ENCODE peak calls at places on chromosome X, in seven cellular contexts. One of them, this sample, is unnamed.

GRCh38 chrX:102745513-102746133 is 25.1 kb downstream of the GPRASP3 start:
- DNase-seq in WERI-Rb-1: no peak
- DNase-seq in GM23338: peak
- DNase-seq in BJ: no peak
- DNase-seq in RWPE1: no peak
- DNase-seq in retinal pigment epithelial cell: no peak
- DNase-seq in OCI-LY7: no peak
- DNase-seq in this sample: peak

GRCh38 chrX:40173662-40174593 is 76.2 kb upstream of the BCOR start:
- DNase-seq in WERI-Rb-1: peak
- DNase-seq in GM23338: peak
- DNase-seq in BJ: no peak
- DNase-seq in RWPE1: no peak
- DNase-seq in retinal pigment epithelial cell: no peak
- DNase-seq in OCI-LY7: peak
- DNase-seq in this sample: no peak

GRCh38 chrX:137401092-137401491 is 164.8 kb upstream of the ZIC3 start:
- DNase-seq in WERI-Rb-1: no peak
- DNase-seq in GM23338: no peak
- DNase-seq in BJ: no peak
- DNase-seq in RWPE1: no peak
- DNase-seq in retinal pigment epithelial cell: no peak
- DNase-seq in OCI-LY7: no peak
- DNase-seq in this sample: no peak

GRCh38 chrX:48626401-48627298 is 29.4 kb downstream of the WDR13 start:
- DNase-seq in WERI-Rb-1: no peak
- DNase-seq in GM23338: no peak
- DNase-seq in BJ: no peak
- DNase-seq in RWPE1: no peak
- DNase-seq in retinal pigment epithelial cell: no peak
- DNase-seq in OCI-LY7: no peak
- DNase-seq in this sample: no peak

GRCh38 chrX:36431819-36432218 is 512.3 kb downstream of the CFAP47 start:
- DNase-seq in WERI-Rb-1: no peak
- DNase-seq in GM23338: no peak
- DNase-seq in BJ: no peak
- DNase-seq in RWPE1: peak
- DNase-seq in retinal pigment epithelial cell: no peak
- DNase-seq in OCI-LY7: no peak
- DNase-seq in this sample: no peak

GRCh38 chrX:21438792-21439191 is 64.6 kb downstream of the CNKSR2 start:
- DNase-seq in WERI-Rb-1: no peak
- DNase-seq in GM23338: no peak
- DNase-seq in BJ: no peak
- DNase-seq in RWPE1: no peak
- DNase-seq in retinal pigment epithelial cell: no peak
- DNase-seq in OCI-LY7: peak
- DNase-seq in this sample: no peak

GRCh38 chrX:2708016-2708415 is 16.9 kb downstream of the CD99 start:
- DNase-seq in WERI-Rb-1: no peak
- DNase-seq in GM23338: no peak
- DNase-seq in BJ: no peak
- DNase-seq in RWPE1: no peak
- DNase-seq in retinal pigment epithelial cell: no peak
- DNase-seq in OCI-LY7: peak
- DNase-seq in this sample: no peak

GRCh38 chrX:76555816-76556215 is 128.3 kb downstream of the MAGEE1 start:
- DNase-seq in WERI-Rb-1: peak
- DNase-seq in GM23338: peak
- DNase-seq in BJ: no peak
- DNase-seq in RWPE1: no peak
- DNase-seq in retinal pigment epithelial cell: peak
- DNase-seq in OCI-LY7: peak
- DNase-seq in this sample: peak

GRCh38 chrX:22577181-22577580 is 304.5 kb downstream of the CBLL2 start:
- DNase-seq in WERI-Rb-1: no peak
- DNase-seq in GM23338: no peak
- DNase-seq in BJ: no peak
- DNase-seq in RWPE1: peak
- DNase-seq in retinal pigment epithelial cell: peak
- DNase-seq in OCI-LY7: no peak
- DNase-seq in this sample: no peak

GRCh38 chrX:24982306-24982965 is 33.3 kb downstream of the ARX start:
- DNase-seq in WERI-Rb-1: no peak
- DNase-seq in GM23338: no peak
- DNase-seq in BJ: no peak
- DNase-seq in RWPE1: no peak
- DNase-seq in retinal pigment epithelial cell: no peak
- DNase-seq in OCI-LY7: no peak
- DNase-seq in this sample: no peak

GRCh38 chrX:100407784-100408642 is 2.1 kb downstream of the PCDH19 start:
- DNase-seq in WERI-Rb-1: no peak
- DNase-seq in GM23338: peak
- DNase-seq in BJ: no peak
- DNase-seq in RWPE1: no peak
- DNase-seq in retinal pigment epithelial cell: no peak
- DNase-seq in OCI-LY7: no peak
- DNase-seq in this sample: no peak

GRCh38 chrX:85052636-85053343 is 49.1 kb downstream of the APOOL start:
- DNase-seq in WERI-Rb-1: no peak
- DNase-seq in GM23338: no peak
- DNase-seq in BJ: peak
- DNase-seq in RWPE1: peak
- DNase-seq in retinal pigment epithelial cell: peak
- DNase-seq in OCI-LY7: peak
- DNase-seq in this sample: no peak

GRCh38 chrX:109624022-109624421 is 950 bp downstream of the KCNE5 start:
- DNase-seq in WERI-Rb-1: no peak
- DNase-seq in GM23338: peak
- DNase-seq in BJ: no peak
- DNase-seq in RWPE1: no peak
- DNase-seq in retinal pigment epithelial cell: no peak
- DNase-seq in OCI-LY7: no peak
- DNase-seq in this sample: no peak

GRCh38 chrX:55488559-55489314 is 911 bp downstream of the USP51 start:
- DNase-seq in WERI-Rb-1: peak
- DNase-seq in GM23338: peak
- DNase-seq in BJ: no peak
- DNase-seq in RWPE1: peak
- DNase-seq in retinal pigment epithelial cell: no peak
- DNase-seq in OCI-LY7: peak
- DNase-seq in this sample: peak

GRCh38 chrX:40484408-40485091 is 96.2 kb upstream of the ATP6AP2 start:
- DNase-seq in WERI-Rb-1: no peak
- DNase-seq in GM23338: peak
- DNase-seq in BJ: no peak
- DNase-seq in RWPE1: no peak
- DNase-seq in retinal pigment epithelial cell: no peak
- DNase-seq in OCI-LY7: no peak
- DNase-seq in this sample: no peak

GRCh38 chrX:97384685-97385084 is 501.0 kb downstream of the RPA4 start:
- DNase-seq in WERI-Rb-1: no peak
- DNase-seq in GM23338: no peak
- DNase-seq in BJ: no peak
- DNase-seq in RWPE1: no peak
- DNase-seq in retinal pigment epithelial cell: no peak
- DNase-seq in OCI-LY7: no peak
- DNase-seq in this sample: no peak

GRCh38 chrX:16828126-16828908 is 41.8 kb downstream of the RBBP7 start:
- DNase-seq in WERI-Rb-1: no peak
- DNase-seq in GM23338: no peak
- DNase-seq in BJ: no peak
- DNase-seq in RWPE1: no peak
- DNase-seq in retinal pigment epithelial cell: peak
- DNase-seq in OCI-LY7: no peak
- DNase-seq in this sample: no peak

GRCh38 chrX:69307736-69308135 is 142.5 kb upstream of the PJA1 start:
- DNase-seq in WERI-Rb-1: peak
- DNase-seq in GM23338: no peak
- DNase-seq in BJ: no peak
- DNase-seq in RWPE1: no peak
- DNase-seq in retinal pigment epithelial cell: no peak
- DNase-seq in OCI-LY7: no peak
- DNase-seq in this sample: peak

GRCh38 chrX:19785647-19786046 is 101.8 kb downstream of the SH3KBP1 start:
- DNase-seq in WERI-Rb-1: no peak
- DNase-seq in GM23338: no peak
- DNase-seq in BJ: no peak
- DNase-seq in RWPE1: no peak
- DNase-seq in retinal pigment epithelial cell: no peak
- DNase-seq in OCI-LY7: no peak
- DNase-seq in this sample: no peak

GRCh38 chrX:155070038-155070437 is 898 bp downstream of the CMC4 start:
- DNase-seq in WERI-Rb-1: no peak
- DNase-seq in GM23338: peak
- DNase-seq in BJ: no peak
- DNase-seq in RWPE1: no peak
- DNase-seq in retinal pigment epithelial cell: no peak
- DNase-seq in OCI-LY7: peak
- DNase-seq in this sample: no peak

GRCh38 chrX:72304877-72305276 is 837 bp downstream of the CITED1 start:
- DNase-seq in WERI-Rb-1: no peak
- DNase-seq in GM23338: peak
- DNase-seq in BJ: no peak
- DNase-seq in RWPE1: no peak
- DNase-seq in retinal pigment epithelial cell: no peak
- DNase-seq in OCI-LY7: no peak
- DNase-seq in this sample: peak

GRCh38 chrX:150568320-150569154 is at the start of gene MTM1:
- DNase-seq in WERI-Rb-1: peak
- DNase-seq in GM23338: peak
- DNase-seq in BJ: peak
- DNase-seq in RWPE1: peak
- DNase-seq in retinal pigment epithelial cell: peak
- DNase-seq in OCI-LY7: peak
- DNase-seq in this sample: peak

GRCh38 chrX:916235-916609 is 285.6 kb downstream of the SHOX start:
- DNase-seq in WERI-Rb-1: no peak
- DNase-seq in GM23338: no peak
- DNase-seq in BJ: peak
- DNase-seq in RWPE1: no peak
- DNase-seq in retinal pigment epithelial cell: no peak
- DNase-seq in OCI-LY7: no peak
- DNase-seq in this sample: no peak
- TF ChIP-seq CTCF in WERI-Rb-1: no peak
- TF ChIP-seq CTCF in GM23338: no peak
- TF ChIP-seq CTCF in BJ: no peak
- TF ChIP-seq CTCF in RWPE1: no peak
- TF ChIP-seq CTCF in retinal pigment epithelial cell: no peak
- TF ChIP-seq CTCF in OCI-LY7: no peak
- TF ChIP-seq CTCF in this sample: no peak

GRCh38 chrX:10598540-10598939 is 21.8 kb downstream of the MID1 start:
- DNase-seq in WERI-Rb-1: no peak
- DNase-seq in GM23338: no peak
- DNase-seq in BJ: no peak
- DNase-seq in RWPE1: no peak
- DNase-seq in retinal pigment epithelial cell: no peak
- DNase-seq in OCI-LY7: no peak
- DNase-seq in this sample: no peak

GRCh38 chrX:10602646-10603045 is 17.7 kb downstream of the MID1 start:
- DNase-seq in WERI-Rb-1: no peak
- DNase-seq in GM23338: no peak
- DNase-seq in BJ: no peak
- DNase-seq in RWPE1: no peak
- DNase-seq in retinal pigment epithelial cell: no peak
- DNase-seq in OCI-LY7: no peak
- DNase-seq in this sample: no peak

GRCh38 chrX:10600479-10600878 is 19.9 kb downstream of the MID1 start:
- DNase-seq in WERI-Rb-1: no peak
- DNase-seq in GM23338: no peak
- DNase-seq in BJ: no peak
- DNase-seq in RWPE1: no peak
- DNase-seq in retinal pigment epithelial cell: no peak
- DNase-seq in OCI-LY7: no peak
- DNase-seq in this sample: no peak

GRCh38 chrX:10603612-10604011 is 16.8 kb downstream of the MID1 start:
- DNase-seq in WERI-Rb-1: no peak
- DNase-seq in GM23338: peak
- DNase-seq in BJ: no peak
- DNase-seq in RWPE1: no peak
- DNase-seq in retinal pigment epithelial cell: no peak
- DNase-seq in OCI-LY7: no peak
- DNase-seq in this sample: no peak

DNA sequence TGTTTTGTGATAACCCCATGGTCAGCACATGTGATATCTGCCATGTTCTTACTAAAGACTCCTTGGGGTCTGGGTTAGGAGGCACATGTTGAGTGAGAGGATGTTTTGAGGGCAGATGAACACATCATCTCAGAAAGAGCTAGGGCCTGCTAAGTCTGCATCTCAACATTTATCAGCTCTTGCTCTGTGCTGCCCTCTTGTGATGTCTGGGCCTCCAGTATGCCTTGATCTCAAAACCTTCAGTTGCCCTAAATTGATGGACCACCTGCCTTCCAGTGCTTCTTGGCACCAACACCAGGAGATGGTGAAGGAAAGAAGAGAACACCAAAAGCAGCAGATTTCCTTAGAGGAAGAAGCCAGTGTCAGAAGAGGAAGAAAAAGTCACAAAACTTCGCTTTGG is 22.5 kb downstream of the MID1 start:
- DNase-seq in WERI-Rb-1: peak
- DNase-seq in GM23338: peak
- DNase-seq in BJ: no peak
- DNase-seq in RWPE1: no peak
- DNase-seq in retinal pigment epithelial cell: no peak
- DNase-seq in OCI-LY7: peak
- DNase-seq in this sample: peak
- TF ChIP-seq CTCF in WERI-Rb-1: peak
- TF ChIP-seq CTCF in GM23338: peak
- TF ChIP-seq CTCF in BJ: peak
- TF ChIP-seq CTCF in RWPE1: no peak
- TF ChIP-seq CTCF in retinal pigment epithelial cell: peak
- TF ChIP-seq CTCF in OCI-LY7: peak
- TF ChIP-seq CTCF in this sample: no peak

DNA sequence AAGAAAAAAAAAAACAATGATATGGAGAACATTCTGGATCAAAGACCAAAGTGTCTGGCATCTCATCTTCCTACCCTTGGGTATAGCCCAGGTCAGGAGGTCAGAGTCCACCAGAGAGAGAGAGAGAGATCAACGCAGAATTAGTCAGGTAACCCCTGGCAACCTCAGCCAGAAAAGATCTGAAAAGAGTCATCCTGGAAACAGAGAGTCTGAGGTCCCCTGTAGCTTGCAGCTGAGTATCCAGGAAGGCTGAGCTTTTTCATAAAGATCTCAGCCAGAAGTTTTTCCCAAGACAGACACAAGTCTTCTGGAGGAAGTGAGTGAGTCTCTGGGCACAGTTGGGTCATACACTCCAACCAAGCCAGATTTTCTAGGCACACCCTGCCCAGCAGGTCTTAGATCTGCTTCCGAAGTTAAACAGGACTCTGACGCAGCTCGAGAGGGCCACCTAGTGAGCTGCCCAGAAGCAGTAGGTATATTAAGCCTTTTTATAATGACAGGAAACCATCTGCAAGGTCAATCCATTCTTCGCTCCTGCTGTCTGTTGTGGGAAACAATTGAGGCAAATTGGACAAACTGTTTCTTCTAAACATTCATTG is 35.7 kb downstream of the ACE2 start:
- DNase-seq in WERI-Rb-1: peak
- DNase-seq in GM23338: peak
- DNase-seq in BJ: peak
- DNase-seq in RWPE1: peak
- DNase-seq in retinal pigment epithelial cell: no peak
- DNase-seq in OCI-LY7: peak
- DNase-seq in this sample: peak
- TF ChIP-seq CTCF in WERI-Rb-1: peak
- TF ChIP-seq CTCF in GM23338: peak
- TF ChIP-seq CTCF in BJ: peak
- TF ChIP-seq CTCF in RWPE1: peak
- TF ChIP-seq CTCF in retinal pigment epithelial cell: peak
- TF ChIP-seq CTCF in OCI-LY7: peak
- TF ChIP-seq CTCF in this sample: no peak

GRCh38 chrX:12950851-12951589 is 23.9 kb upstream of the TMSB4X start:
- DNase-seq in WERI-Rb-1: peak
- DNase-seq in GM23338: peak
- DNase-seq in BJ: no peak
- DNase-seq in RWPE1: no peak
- DNase-seq in retinal pigment epithelial cell: no peak
- DNase-seq in OCI-LY7: peak
- DNase-seq in this sample: peak
- TF ChIP-seq CTCF in WERI-Rb-1: peak
- TF ChIP-seq CTCF in GM23338: peak
- TF ChIP-seq CTCF in BJ: no peak
- TF ChIP-seq CTCF in RWPE1: no peak
- TF ChIP-seq CTCF in retinal pigment epithelial cell: peak
- TF ChIP-seq CTCF in OCI-LY7: peak
- TF ChIP-seq CTCF in this sample: no peak

This sample was measured in glutamatergic neuron.